ENCODE peak calls at places on chromosome 14, in four cellular contexts. Z is transverse colon, T is body of pancreas, I is left lung. U is an unnamed sample. For H3K4me1, the result is how much of the 10 kb centered on the place peaks cover.

GRCh38 chr14:99718031-99718810 is 34.1 kb downstream of the CYP46A1 start:
- DNase-seq in Z (no peak), T (no peak), I (peak), U (no peak)

GRCh38 chr14:63510538-63510937 is 32.6 kb downstream of the PPP2R5E start:
- DNase-seq in Z (no peak), T (no peak), I (no peak), U (no peak)

GRCh38 chr14:63362305-63362914 is 43.7 kb upstream of the GPHB5 start:
- DNase-seq in Z (peak), T (no peak), I (no peak), U (no peak)

GRCh38 chr14:74549588-74549987 is 56.0 kb downstream of the ISCA2 start:
- DNase-seq in Z (no peak), T (no peak), I (no peak), U (no peak)

GRCh38 chr14:52724360-52724644 is 5.7 kb upstream of the STYX start:
- DNase-seq in Z (no peak), T (no peak), I (no peak), U (no peak)

GRCh38 chr14:24178399-24179178 is 6.7 kb downstream of the REC8 start:
- DNase-seq in Z (no peak), T (no peak), I (peak), U (peak)

GRCh38 chr14:75877884-75878283 is 103.9 kb downstream of the TGFB3 start:
- DNase-seq in Z (no peak), T (no peak), I (no peak), U (no peak)

GRCh38 chr14:96079066-96079465 is 39.9 kb downstream of the C14orf132 start:
- DNase-seq in Z (no peak), T (no peak), I (no peak), U (peak)

GRCh38 chr14:54486685-54487084 is 2.1 kb downstream of the GMFB start:
- DNase-seq in Z (no peak), T (no peak), I (no peak), U (no peak)

GRCh38 chr14:75514673-75515630 is 7.3 kb upstream of the BATF start:
- DNase-seq in Z (peak), T (no peak), I (peak), U (peak)

GRCh38 chr14:99035712-99036593 is 236.0 kb downstream of the BCL11B start:
- DNase-seq in Z (peak), T (peak), I (peak), U (peak)

GRCh38 chr14:92651106-92651792 is 97.2 kb downstream of the LGMN start:
- DNase-seq in Z (peak), T (no peak), I (peak), U (no peak)

GRCh38 chr14:50829472-50830043 is 1.4 kb downstream of the NIN start:
- DNase-seq in Z (no peak), T (no peak), I (no peak), U (no peak)

GRCh38 chr14:31221266-31221665 is 13.7 kb upstream of the HECTD1 start:
- DNase-seq in Z (no peak), T (no peak), I (no peak), U (no peak)

GRCh38 chr14:96138241-96138640 is 66.4 kb upstream of the BDKRB2 start:
- DNase-seq in Z (no peak), T (no peak), I (no peak), U (no peak)

GRCh38 chr14:90409209-90409730 is 12.4 kb downstream of the CALM1 start:
- DNase-seq in Z (peak), T (peak), I (no peak), U (peak)

GRCh38 chr14:101195309-101195724 is 291.8 kb upstream of the RTL1 start:
- DNase-seq in Z (no peak), T (no peak), I (no peak), U (no peak)

GRCh38 chr14:105481886-105482454 is 4.7 kb upstream of the CRIP1 start:
- DNase-seq in Z (peak), T (peak), I (peak), U (peak)

GRCh38 chr14:97280526-97280925 is 483.3 kb downstream of the VRK1 start:
- DNase-seq in Z (no peak), T (no peak), I (no peak), U (no peak)

GRCh38 chr14:39175445-39176262 is 600 bp downstream of the PNN start:
- DNase-seq in Z (no peak), T (peak), I (peak), U (no peak)
- H3K4me1 ChIP-seq in Z (under half), T (under half), I (under half), U (under half)

GRCh38 chr14:55581011-55581806 is 1.2 kb downstream of the KTN1 start:
- DNase-seq in Z (peak), T (peak), I (peak), U (peak)

GRCh38 chr14:55579724-55580400 is at the start of gene KTN1:
- DNase-seq in Z (peak), T (peak), I (peak), U (peak)

GRCh38 chr14:55577229-55577628 is 2.8 kb upstream of the KTN1 start:
- DNase-seq in Z (no peak), T (no peak), I (no peak), U (no peak)

GRCh38 chr14:55580401-55581010 is 499 bp downstream of the KTN1 start:
- DNase-seq in Z (peak), T (peak), I (peak), U (peak)

DNA sequence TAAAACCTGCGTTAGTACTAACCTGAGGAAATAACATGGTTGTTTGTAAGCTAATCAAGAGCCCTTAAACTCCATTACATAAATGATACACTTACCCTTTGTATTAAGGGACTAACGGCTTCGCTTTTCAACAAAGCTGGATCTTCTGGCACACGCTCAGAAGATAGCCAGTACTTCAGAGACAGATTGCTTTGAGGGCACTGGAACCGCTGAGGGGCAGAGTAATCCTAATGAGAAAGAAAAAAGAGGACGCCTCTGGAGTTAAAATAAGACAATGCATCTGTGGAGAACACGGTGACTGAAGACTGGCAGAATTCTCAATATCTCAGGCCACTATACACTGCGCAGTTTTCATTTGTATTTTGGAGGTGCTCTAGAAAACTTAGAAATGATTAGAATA is 1.5 kb upstream of the KTN1 start:
- DNase-seq in Z (no peak), T (no peak), I (no peak), U (no peak)
- H3K27ac ChIP-seq in Z (peak), T (no peak), I (peak), U (no peak)

GRCh38 chr14:103400537-103400936 is 15.3 kb downstream of the MARK3 start:
- DNase-seq in Z (no peak), T (no peak), I (no peak), U (no peak)

GRCh38 chr14:103404032-103404918 is 19.1 kb downstream of the MARK3 start:
- DNase-seq in Z (no peak), T (no peak), I (no peak), U (no peak)

GRCh38 chr14:103398427-103399195 is 13.4 kb downstream of the MARK3 start:
- DNase-seq in Z (no peak), T (peak), I (no peak), U (no peak)

GRCh38 chr14:103402700-103403099 is 17.5 kb downstream of the MARK3 start:
- DNase-seq in Z (no peak), T (peak), I (no peak), U (no peak)

DNA sequence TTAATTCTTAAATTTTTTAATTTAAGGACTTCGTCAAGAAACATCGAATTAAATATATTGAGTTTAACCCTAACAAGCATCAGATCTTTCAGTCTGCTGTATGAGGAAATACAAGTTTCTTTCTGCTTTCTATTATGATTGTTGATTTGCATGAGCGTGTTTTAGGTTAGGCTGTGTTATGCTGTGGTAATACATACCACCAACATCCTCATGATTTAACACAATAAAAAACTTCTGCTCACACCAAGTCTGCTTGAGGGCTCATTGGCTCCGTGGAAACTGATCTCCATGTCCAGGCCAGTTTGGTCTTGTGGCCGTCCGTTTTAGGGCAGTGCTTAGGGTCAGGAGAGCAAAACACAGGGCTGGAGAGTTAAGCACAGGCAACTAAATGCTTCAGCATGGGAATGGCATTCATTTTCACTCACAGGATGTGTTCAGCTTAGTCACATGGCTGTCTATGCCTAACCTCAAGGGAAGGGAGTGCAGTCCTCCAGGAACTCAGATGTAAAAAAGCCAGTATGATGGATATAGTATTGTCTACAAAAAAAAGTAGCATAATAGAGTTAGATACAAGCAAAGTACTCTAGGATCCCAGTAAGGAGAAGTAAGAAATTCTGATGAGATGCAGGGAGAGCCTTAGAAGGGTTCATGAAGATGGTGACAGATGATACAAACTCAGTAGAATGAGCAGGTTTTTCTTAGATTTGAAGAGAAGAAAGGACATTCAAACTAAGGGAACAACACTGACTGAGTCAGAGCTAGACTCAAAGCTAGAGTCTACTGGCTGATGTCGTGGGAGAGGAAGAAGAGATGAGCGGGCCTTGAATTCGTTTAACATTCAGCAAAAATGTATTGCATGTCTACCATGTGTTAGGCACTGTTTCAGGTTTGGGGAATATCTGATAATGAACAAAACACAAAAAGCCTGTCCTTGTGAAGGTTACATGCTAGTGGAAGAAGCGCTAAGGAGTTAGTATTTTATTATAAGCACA is 16.3 kb downstream of the MARK3 start:
- DNase-seq in Z (no peak), T (no peak), I (no peak), U (no peak)
- H3K4me3 ChIP-seq in Z (no peak), T (no peak), I (no peak), U (no peak)

DNA sequence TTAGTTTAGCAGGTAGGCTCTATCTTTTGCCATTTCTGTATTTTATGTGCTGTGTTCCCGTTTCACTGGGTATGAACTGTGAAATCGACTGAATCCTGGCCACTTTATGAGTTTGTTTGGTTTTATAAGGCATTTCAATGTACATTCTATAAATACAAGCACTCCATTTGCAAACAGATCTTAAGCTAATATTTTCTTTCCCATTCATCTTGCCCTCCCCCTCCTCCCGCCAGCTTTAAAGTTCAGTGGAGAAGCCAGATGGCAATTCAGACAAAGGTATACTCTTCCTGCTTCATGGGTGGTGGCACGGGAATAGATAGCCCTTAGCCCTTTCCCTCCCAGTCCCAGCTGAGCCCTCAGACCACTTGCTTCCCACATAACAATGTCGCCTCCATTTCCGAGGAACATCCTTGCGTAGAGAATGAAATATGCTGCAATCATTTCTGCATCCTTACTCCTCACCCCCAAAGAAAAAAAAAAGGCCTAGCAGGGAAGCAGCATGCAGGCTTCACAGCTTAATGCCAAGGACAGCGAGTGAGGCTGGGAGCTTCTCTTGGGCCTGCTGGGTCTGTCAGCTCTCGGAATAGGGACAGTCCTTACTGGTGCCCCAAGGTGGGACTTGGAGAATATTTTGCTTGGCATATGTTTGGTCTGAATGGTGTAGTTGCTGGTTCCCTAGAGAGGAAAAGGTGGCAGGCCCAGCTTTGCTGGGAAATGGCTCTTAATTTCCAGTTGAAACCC is 52.8 kb upstream of the SRSF5 start:
- DNase-seq in Z (peak), T (no peak), I (no peak), U (no peak)
- H3K4me1 ChIP-seq in Z (half or more), T (under half), I (under half), U (under half)